ENCODE peak calls at places on chromosomes 16 and 17, in five cellular contexts. W is AG10803, D is activated B cell treated with CpG ODN at 0.5 μM for 24 hours, N is stomach, V is transverse colon. X is an unnamed sample.

GRCh38 chr17:40457369-40457768 is 14.1 kb downstream of the IGFBP4 start:
- DNase-seq in W (no peak), D (no peak), N (no peak), V (no peak), X (no peak)

GRCh38 chr16:87226926-87227650 is 90.1 kb downstream of the C16orf95 start:
- DNase-seq in W (peak), D (no peak), N (no peak), V (no peak), X (no peak)

GRCh38 chr16:21023509-21024202 is 123.1 kb downstream of the LYRM1 start:
- DNase-seq in W (no peak), D (no peak), N (peak), V (peak), X (peak)

GRCh38 chr17:37605813-37606505 is 3.3 kb downstream of the SYNRG start:
- DNase-seq in W (peak), D (no peak), N (no peak), V (peak), X (no peak)

GRCh38 chr17:20203021-20203420 is 193.9 kb downstream of the SPECC1 start:
- DNase-seq in W (no peak), D (no peak), N (no peak), V (no peak), X (no peak)

GRCh38 chr16:57624044-57624688 is 4.3 kb upstream of the ADGRG1 start:
- DNase-seq in W (no peak), D (no peak), N (no peak), V (no peak), X (no peak)

GRCh38 chr17:50966163-50966666 is 100.1 kb upstream of the TOB1 start:
- DNase-seq in W (no peak), D (no peak), N (no peak), V (no peak), X (no peak)

GRCh38 chr17:1561420-1562177 is 993 bp downstream of the PITPNA start:
- DNase-seq in W (no peak), D (peak), N (no peak), V (no peak), X (peak)

GRCh38 chr16:12617401-12617819 is 186.3 kb downstream of the CPPED1 start:
- DNase-seq in W (no peak), D (no peak), N (no peak), V (no peak), X (no peak)

DNA sequence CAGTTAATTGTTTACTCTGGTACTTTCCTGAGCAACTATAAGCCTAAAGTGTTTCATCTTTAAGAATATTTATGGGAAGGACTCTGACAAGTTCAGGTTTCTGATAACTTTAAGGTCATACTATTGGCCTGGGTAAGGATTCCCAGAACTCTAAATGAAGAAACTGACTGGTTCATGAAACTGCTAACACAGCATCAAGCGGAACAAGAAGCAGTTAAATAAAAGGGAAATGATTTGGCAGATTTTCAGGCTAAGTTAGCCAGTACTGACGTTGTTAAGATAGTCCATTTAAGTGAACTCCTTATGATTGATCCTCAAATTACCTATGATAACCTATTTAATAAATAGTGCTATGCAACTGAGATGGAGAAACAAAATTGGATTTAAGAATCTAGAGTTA is 101.6 kb upstream of the CES5A start:
- DNase-seq in W (no peak), D (no peak), N (no peak), V (no peak), X (no peak)
- TF ChIP-seq CTCF in W (no peak), D (no peak), N (no peak), V (no peak), X (no peak)

DNA sequence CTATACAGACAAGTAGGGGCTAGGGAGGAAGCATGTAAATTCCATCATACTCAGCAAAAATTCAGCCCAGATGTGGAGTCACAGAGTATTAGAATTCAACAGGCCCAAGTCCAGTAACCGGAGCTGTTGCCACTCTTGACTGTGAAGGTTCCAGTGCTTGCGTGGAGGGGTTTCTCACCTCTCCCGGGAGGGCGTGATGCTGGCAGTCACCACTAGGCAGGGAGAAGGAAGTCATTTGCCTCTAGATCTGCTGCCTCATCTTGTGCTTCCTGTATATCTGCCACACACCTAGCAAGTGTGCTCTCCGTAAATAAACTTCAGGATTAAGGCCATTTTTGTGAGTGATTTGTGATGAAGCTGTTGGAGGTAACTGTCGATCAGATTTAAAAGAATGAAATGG is 1.0 kb upstream of the CKLF start:
- DNase-seq in W (peak), D (peak), N (no peak), V (peak), X (no peak)
- TF ChIP-seq CTCF in W (peak), D (no peak), N (no peak), V (no peak), X (no peak)

GRCh38 chr17:57604771-57605733 is 140.0 kb downstream of the CCDC182 start:
- DNase-seq in W (peak), D (peak), N (peak), V (peak), X (peak)
- TF ChIP-seq CTCF in W (no peak), D (no peak), N (no peak), V (no peak), X (no peak)

GRCh38 chr17:76682306-76682705 is 28.5 kb downstream of the MXRA7 start:
- DNase-seq in W (peak), D (no peak), N (no peak), V (no peak), X (no peak)

GRCh38 chr17:76684756-76685155 is 26.0 kb downstream of the MXRA7 start:
- DNase-seq in W (no peak), D (no peak), N (no peak), V (no peak), X (no peak)

GRCh38 chr17:76681222-76682137 is 29.3 kb downstream of the MXRA7 start:
- DNase-seq in W (peak), D (peak), N (peak), V (peak), X (peak)

GRCh38 chr17:76683921-76684745 is 26.6 kb downstream of the MXRA7 start:
- DNase-seq in W (no peak), D (no peak), N (no peak), V (no peak), X (no peak)

GRCh38 chr17:76683011-76683755 is 27.6 kb downstream of the MXRA7 start:
- DNase-seq in W (no peak), D (no peak), N (no peak), V (no peak), X (no peak)
- TF ChIP-seq CTCF in W (no peak), D (no peak), N (no peak), V (no peak), X (no peak)

X was measured in mucosa of descending colon.